ENCODE peak calls at places on chromosomes 6 and 20, in five cellular contexts. P is AG09309; H is activated CD8-positive, alpha-beta memory T cell treated with anti-CD3 and anti-CD28 coated beads, Interleukin-2, amount 10 ng/mL, durations not matched to agents 7 days and 5 days; T is neuronal stem cell; U is MM.1S. W is an unnamed sample.

GRCh38 chr6:150715132-150715531 is 115.4 kb downstream of the PLEKHG1 start:
- DNase-seq in U (no peak), H (no peak), T (no peak), P (no peak), W (no peak)

GRCh38 chr6:119526609-119527605 is 177.3 kb upstream of the MAN1A1 start:
- DNase-seq in H (no peak), U (no peak), T (no peak), P (no peak), W (no peak)

GRCh38 chr6:110295451-110296145 is 62.6 kb downstream of the METTL24 start:
- DNase-seq in H (no peak), U (no peak), P (no peak), T (no peak), W (no peak)

GRCh38 chr6:139839506-139840156 is 465.2 kb upstream of the CITED2 start:
- DNase-seq in U (no peak), T (no peak), H (no peak), P (no peak), W (no peak)

GRCh38 chr20:40714109-40714508 is 25.1 kb upstream of the MAFB start:
- DNase-seq in U (no peak), H (no peak), T (no peak), P (no peak), W (no peak)

GRCh38 chr20:22974354-22974753 is 60.8 kb upstream of the SSTR4 start:
- DNase-seq in T (no peak), P (no peak), U (no peak), H (no peak), W (no peak)

GRCh38 chr20:11646359-11646758 is 271.3 kb upstream of the BTBD3 start:
- DNase-seq in P (no peak), H (no peak), U (no peak), T (no peak), W (no peak)

GRCh38 chr20:50112512-50113419 is at the start of gene UBE2V1:
- DNase-seq in T (peak; percentile 85), H (peak; percentile 93), U (peak; percentile 89), P (no peak), W (peak; percentile 95)

GRCh38 chr20:40470313-40471260 is 218.4 kb downstream of the MAFB start:
- DNase-seq in T (no peak), P (no peak), U (no peak), H (no peak), W (no peak)

GRCh38 chr20:51195419-51195901 is 172.6 kb upstream of the KCNG1 start:
- DNase-seq in T (no peak), U (no peak), P (no peak), H (no peak), W (no peak)

GRCh38 chr20:1323830-1324597 is 4.9 kb downstream of the SDCBP2 start:
- DNase-seq in T (no peak), P (no peak), H (no peak), U (no peak), W (peak; percentile 49)

W was measured in osteocyte.